ENCODE peak calls at places on chromosome 16, in eight cellular contexts. Z, E, B, V, T, U, Q and F are unnamed samples.

GRCh38 chr16:24094660-24095059 is 161.5 kb upstream of the CACNG3 start:
- DNase-seq in Z (no peak), Q (no peak), T (no peak), B (no peak), E (no peak), U (no peak), V (no peak), F (no peak)

GRCh38 chr16:66248096-66248495 is 118.4 kb upstream of the CDH5 start:
- DNase-seq in B (no peak), E (no peak), Q (no peak), U (peak; percentile 77), T (no peak), Z (peak; percentile 37), V (no peak), F (peak; percentile 88)

GRCh38 chr16:86051376-86052114 is 152.6 kb downstream of the IRF8 start:
- DNase-seq in B (no peak), Z (no peak), Q (no peak), V (no peak), U (no peak), E (no peak), T (no peak), F (no peak)

GRCh38 chr16:64019339-64019738 is 1102.5 kb downstream of the CDH11 start:
- DNase-seq in B (no peak), V (no peak), T (no peak), Z (no peak), U (no peak), E (no peak), Q (no peak), F (no peak)

GRCh38 chr16:72836985-72837384 is 210.9 kb downstream of the ZFHX3 start:
- DNase-seq in T (no peak), B (no peak), E (no peak), U (no peak), V (no peak), Q (peak; percentile 6), Z (no peak), F (no peak)

GRCh38 chr16:3029499-3030127 is 5.8 kb downstream of the THOC6 start:
- DNase-seq in T (no peak), Q (peak; percentile 80), Z (no peak), B (peak; percentile 41), E (no peak), U (no peak), V (peak; percentile 88), F (no peak)

GRCh38 chr16:50862818-50863672 is 121.2 kb downstream of the CYLD start:
- DNase-seq in T (no peak), Q (no peak), U (peak; percentile 1), V (peak; percentile 55), B (peak; percentile 31), Z (no peak), E (no peak), F (no peak)

GRCh38 chr16:31357324-31358156 is 2.6 kb downstream of the ITGAX start:
- DNase-seq in E (no peak), T (no peak), V (peak; percentile 58), U (no peak), Q (no peak), B (no peak), Z (no peak), F (no peak)

GRCh38 chr16:4350787-4351659 is at the start of gene PAM16:
- DNase-seq in U (peak; percentile 94), Z (peak; percentile 99), Q (peak; percentile 98), B (peak; percentile 100), T (peak; percentile 85), V (peak; percentile 99), E (peak; percentile 88), F (peak; percentile 98)

GRCh38 chr16:30091474-30092372 is at the start of gene TBX6:
- DNase-seq in V (peak; percentile 99), B (peak; percentile 97), E (peak; percentile 64), Z (peak; percentile 96), T (peak; percentile 90), U (peak; percentile 80), Q (peak; percentile 96), F (peak; percentile 96)

GRCh38 chr16:48158296-48158695 is 2.5 kb upstream of the ABCC12 start:
- DNase-seq in B (no peak), V (no peak), Q (peak; percentile 23), E (peak; percentile 48), T (peak; percentile 21), U (no peak), Z (no peak), F (no peak)

GRCh38 chr16:75733305-75734141 is 7.2 kb upstream of the CPHXL start:
- DNase-seq in Q (peak; percentile 6), Z (no peak), B (no peak), E (no peak), T (no peak), U (peak; percentile 21), V (no peak), F (no peak)

GRCh38 chr16:21166561-21166961 is 8.1 kb downstream of the LDAF1 start:
- DNase-seq in Q (no peak), B (no peak), E (no peak), V (no peak), Z (no peak), T (no peak), U (no peak), F (no peak)

GRCh38 chr16:64910351-64910750 is 211.5 kb downstream of the CDH11 start:
- DNase-seq in T (no peak), U (no peak), V (no peak), E (no peak), Z (no peak), B (no peak), Q (no peak), F (no peak)

GRCh38 chr16:14289692-14290340 is 218.7 kb downstream of the MRTFB start:
- DNase-seq in V (no peak), Z (no peak), T (peak; percentile 60), U (no peak), Q (peak; percentile 77), E (no peak), B (peak; percentile 69), F (no peak)

GRCh38 chr16:68972008-68972407 is 128.7 kb downstream of the TANGO6 start:
- DNase-seq in U (no peak), Q (no peak), Z (no peak), V (no peak), B (peak; percentile 59), T (no peak), E (no peak), F (no peak)

GRCh38 chr16:71287903-71288302 is 1.3 kb downstream of the CMTR2 start:
- DNase-seq in Q (no peak), E (no peak), V (no peak), U (no peak), T (no peak), Z (no peak), B (no peak), F (no peak)

GRCh38 chr16:60107467-60107866 is 1373.4 kb upstream of the GOT2 start:
- DNase-seq in Q (no peak), V (no peak), T (no peak), E (no peak), U (no peak), B (no peak), Z (no peak), F (no peak)

GRCh38 chr16:54178491-54178976 is 108.1 kb downstream of the IRX3 start:
- DNase-seq in B (no peak), E (no peak), Z (no peak), U (no peak), V (peak; percentile 24), T (no peak), Q (no peak), F (no peak)

GRCh38 chr16:76932541-76933211 is 258.3 kb upstream of the MON1B start:
- DNase-seq in E (no peak), Q (no peak), U (no peak), V (no peak), B (no peak), T (no peak), Z (no peak), F (no peak)

GRCh38 chr16:11420895-11421294 is 75.6 kb downstream of the RMI2 start:
- DNase-seq in U (no peak), T (no peak), Q (no peak), B (no peak), V (no peak), Z (no peak), E (no peak), F (no peak)

DNA sequence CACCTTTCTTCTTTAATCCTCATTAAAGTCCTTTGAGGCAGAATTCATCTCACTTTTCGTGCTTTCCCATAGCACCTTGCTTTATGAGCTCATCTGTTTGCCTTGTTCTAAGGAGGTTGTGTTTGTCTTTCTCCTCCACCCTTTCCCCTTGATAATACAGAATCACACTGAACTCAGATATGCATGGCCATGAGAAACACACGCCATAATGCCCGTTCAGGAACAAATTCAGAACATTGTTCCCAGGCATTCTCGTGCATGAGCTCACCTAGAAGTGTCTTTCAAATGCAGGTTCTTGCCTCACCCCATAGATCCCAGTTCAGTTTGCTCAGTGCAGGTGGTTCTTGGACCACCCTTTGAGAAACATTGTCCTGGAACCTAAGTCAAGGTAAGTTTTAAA is 71.1 kb downstream of the TMEM114 start:
- DNase-seq in B (no peak), V (no peak), T (no peak), Z (no peak), Q (no peak), U (no peak), E (no peak), F (no peak)
- TF ChIP-seq POLR2A in B (no peak), V (no peak), T (no peak), Z (no peak), Q (no peak), U (no peak), E (no peak), F (no peak)

DNA sequence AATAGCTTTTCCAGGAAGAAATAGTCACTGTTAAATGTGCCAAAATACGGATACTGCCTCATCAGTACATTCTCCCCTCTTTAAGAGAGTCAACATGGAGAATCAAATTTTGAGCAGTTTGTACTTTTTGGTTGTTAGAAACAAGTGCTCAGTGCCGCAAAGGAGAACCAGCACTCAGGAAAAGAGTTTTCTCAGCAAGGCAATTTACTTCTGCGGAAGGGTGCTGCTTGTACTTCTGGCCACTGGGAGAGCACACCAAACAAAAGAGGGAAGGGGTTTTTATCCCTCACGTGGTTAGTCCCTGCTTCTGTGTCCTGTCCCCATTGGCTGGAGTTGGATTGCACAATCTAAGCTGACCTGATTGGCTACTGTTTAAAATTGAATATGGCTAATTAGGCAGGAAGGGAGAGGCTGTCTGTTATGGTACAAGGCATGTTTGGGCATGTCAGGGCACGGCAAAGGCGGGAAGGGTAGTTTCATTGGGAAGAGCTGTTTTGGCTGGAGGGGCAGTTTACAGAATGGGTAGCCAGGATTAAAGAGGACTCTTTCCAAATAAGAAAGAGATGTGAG is 499.3 kb downstream of the CDH13 start:
- DNase-seq in V (no peak), U (no peak), Q (no peak), E (no peak), T (no peak), Z (no peak), B (no peak), F (no peak)
- TF ChIP-seq EP300 in V (no peak), U (no peak), Q (no peak), E (no peak), T (no peak), Z (no peak), B (no peak), F (no peak)

GRCh38 chr16:89922884-89923639 is at the start of gene TUBB3:
- DNase-seq in B (peak; percentile 93), Z (peak; percentile 58), U (no peak), Q (peak; percentile 90), T (peak; percentile 94), V (peak; percentile 94), E (no peak), F (no peak)
- TF ChIP-seq POLR2A in B (no peak), Z (no peak), U (peak; percentile 29), Q (peak; percentile 60), T (peak; percentile 99), V (peak; percentile 27), E (peak; percentile 42), F (no peak)

DNA sequence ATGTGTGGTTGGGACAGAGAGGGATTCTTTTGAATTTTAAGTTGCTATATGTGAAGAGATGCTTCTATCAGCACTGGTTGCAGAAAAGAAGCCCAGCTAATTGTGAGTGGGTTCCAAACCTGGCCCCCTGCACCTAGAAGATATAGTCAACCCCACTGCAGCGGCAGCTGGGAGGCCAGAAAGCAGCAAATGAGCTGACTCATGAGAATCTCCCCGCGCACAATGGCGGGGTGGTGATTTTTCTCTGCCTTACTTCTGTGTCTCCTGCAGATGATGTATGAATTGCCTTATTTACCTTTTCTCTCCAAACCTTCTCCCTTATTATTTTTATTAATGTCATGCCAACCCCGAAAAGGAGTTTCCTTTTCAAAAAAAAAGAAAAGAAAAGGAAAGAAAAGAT is 89.7 kb downstream of the MAF start:
- DNase-seq in B (no peak), Q (no peak), V (no peak), E (no peak), Z (no peak), T (no peak), U (no peak), F (no peak)
- TF ChIP-seq EP300 in B (no peak), Q (no peak), V (no peak), E (no peak), Z (no peak), T (no peak), U (no peak), F (no peak)